ENCODE peak calls at places on chromosomes 5 and 9, in eight cellular contexts. B, D, W, U, O, T, Y and R are unnamed samples.

GRCh38 chr9:134653259-134654009 is 11.8 kb downstream of the COL5A1 start:
- DNase-seq in B (no peak), D (no peak), W (no peak), U (no peak), O (no peak), T (no peak), Y (no peak), R (no peak)

GRCh38 chr5:147901555-147901954 is 4.8 kb downstream of the C5orf46 start:
- DNase-seq in B (peak; percentile 30), D (peak; percentile 54), W (no peak), U (no peak), O (no peak), T (peak; percentile 60), Y (no peak), R (no peak)

GRCh38 chr9:74589576-74589975 is 92.4 kb downstream of the RORB start:
- DNase-seq in B (no peak), D (no peak), W (no peak), U (no peak), O (no peak), T (no peak), Y (no peak), R (no peak)

GRCh38 chr9:72807765-72808445 is 144.9 kb downstream of the ALDH1A1 start:
- DNase-seq in B (peak; percentile 37), D (peak; percentile 29), W (no peak), U (no peak), O (no peak), T (peak; percentile 8), Y (no peak), R (no peak)

GRCh38 chr9:113479150-113479761 is 15.7 kb downstream of the RGS3 start:
- DNase-seq in B (no peak), D (no peak), W (no peak), U (no peak), O (no peak), T (no peak), Y (no peak), R (no peak)

GRCh38 chr9:130857864-130858730 is 23.0 kb downstream of the ABL1 start:
- DNase-seq in B (peak; percentile 85), D (peak; percentile 15), W (no peak), U (no peak), O (no peak), T (peak; percentile 91), Y (no peak), R (no peak)

GRCh38 chr5:113140837-113141661 is 164.5 kb downstream of the DCP2 start:
- DNase-seq in B (peak; percentile 60), D (peak; percentile 28), W (no peak), U (no peak), O (no peak), T (peak; percentile 86), Y (no peak), R (no peak)

GRCh38 chr9:2526071-2526862 is 95.3 kb upstream of the VLDLR start:
- DNase-seq in B (no peak), D (no peak), W (no peak), U (no peak), O (no peak), T (no peak), Y (no peak), R (no peak)

GRCh38 chr9:133356391-133357091 is at the start of the genes SURF1 and SURF2:
- DNase-seq in B (peak; percentile 88), D (peak; percentile 74), W (peak; percentile 73), U (peak; percentile 78), O (peak; percentile 95), T (peak; percentile 72), Y (peak; percentile 77), R (peak; percentile 97)